ENCODE peak calls at places on chromosomes 7 and 10, in seven cellular contexts. One of them, this sample, is unnamed.

GRCh38 chr10:93086289-93086688 is 12.6 kb downstream of the CYP26A1 start:
- DNase-seq in stimulated activated CD4-positive, alpha-beta T cell treated with anti-CD3 and anti-CD28 coated beads, Interleukin-4, amount 100 ng/mL, for 1 hour: no peak
- DNase-seq in COLO829: no peak
- DNase-seq in EL: no peak
- DNase-seq in NCI-H226: no peak
- DNase-seq in choroid plexus epithelial cell: no peak
- DNase-seq in skeletal muscle cell: no peak
- DNase-seq in this sample: no peak

GRCh38 chr7:47817922-47818321 is 130.3 kb downstream of the PKD1L1 start:
- DNase-seq in stimulated activated CD4-positive, alpha-beta T cell treated with anti-CD3 and anti-CD28 coated beads, Interleukin-4, amount 100 ng/mL, for 1 hour: no peak
- DNase-seq in COLO829: no peak
- DNase-seq in EL: peak
- DNase-seq in choroid plexus epithelial cell: peak
- DNase-seq in NCI-H226: peak
- DNase-seq in skeletal muscle cell: no peak
- DNase-seq in this sample: no peak

GRCh38 chr7:23915196-23915595 is 205.2 kb downstream of the STK31 start:
- DNase-seq in choroid plexus epithelial cell: no peak
- DNase-seq in EL: no peak
- DNase-seq in COLO829: no peak
- DNase-seq in skeletal muscle cell: no peak
- DNase-seq in stimulated activated CD4-positive, alpha-beta T cell treated with anti-CD3 and anti-CD28 coated beads, Interleukin-4, amount 100 ng/mL, for 1 hour: no peak
- DNase-seq in NCI-H226: no peak
- DNase-seq in this sample: no peak

GRCh38 chr10:78658645-78659632 is 409.8 kb upstream of the ZMIZ1 start:
- DNase-seq in skeletal muscle cell: no peak
- DNase-seq in choroid plexus epithelial cell: no peak
- DNase-seq in EL: no peak
- DNase-seq in COLO829: no peak
- DNase-seq in NCI-H226: no peak
- DNase-seq in stimulated activated CD4-positive, alpha-beta T cell treated with anti-CD3 and anti-CD28 coated beads, Interleukin-4, amount 100 ng/mL, for 1 hour: no peak
- DNase-seq in this sample: no peak

GRCh38 chr10:14397069-14397468 is 66.3 kb upstream of the FRMD4A start:
- DNase-seq in skeletal muscle cell: peak
- DNase-seq in COLO829: peak
- DNase-seq in choroid plexus epithelial cell: peak
- DNase-seq in NCI-H226: peak
- DNase-seq in EL: peak
- DNase-seq in stimulated activated CD4-positive, alpha-beta T cell treated with anti-CD3 and anti-CD28 coated beads, Interleukin-4, amount 100 ng/mL, for 1 hour: no peak
- DNase-seq in this sample: peak

GRCh38 chr10:104155591-104155990 is 33.6 kb downstream of the SFR1 start:
- DNase-seq in COLO829: no peak
- DNase-seq in choroid plexus epithelial cell: no peak
- DNase-seq in NCI-H226: no peak
- DNase-seq in skeletal muscle cell: no peak
- DNase-seq in stimulated activated CD4-positive, alpha-beta T cell treated with anti-CD3 and anti-CD28 coated beads, Interleukin-4, amount 100 ng/mL, for 1 hour: no peak
- DNase-seq in EL: no peak
- DNase-seq in this sample: no peak

GRCh38 chr10:14191871-14192270 is 138.9 kb downstream of the FRMD4A start:
- DNase-seq in stimulated activated CD4-positive, alpha-beta T cell treated with anti-CD3 and anti-CD28 coated beads, Interleukin-4, amount 100 ng/mL, for 1 hour: no peak
- DNase-seq in COLO829: no peak
- DNase-seq in skeletal muscle cell: no peak
- DNase-seq in EL: no peak
- DNase-seq in choroid plexus epithelial cell: no peak
- DNase-seq in NCI-H226: peak
- DNase-seq in this sample: no peak

GRCh38 chr7:41873781-41874180 is 170.9 kb upstream of the INHBA start:
- DNase-seq in stimulated activated CD4-positive, alpha-beta T cell treated with anti-CD3 and anti-CD28 coated beads, Interleukin-4, amount 100 ng/mL, for 1 hour: no peak
- DNase-seq in NCI-H226: no peak
- DNase-seq in COLO829: no peak
- DNase-seq in EL: peak
- DNase-seq in choroid plexus epithelial cell: peak
- DNase-seq in skeletal muscle cell: no peak
- DNase-seq in this sample: no peak

GRCh38 chr10:30863516-30864210 is 168.0 kb downstream of the ZNF438 start:
- DNase-seq in COLO829: no peak
- DNase-seq in NCI-H226: no peak
- DNase-seq in EL: peak
- DNase-seq in skeletal muscle cell: no peak
- DNase-seq in choroid plexus epithelial cell: no peak
- DNase-seq in stimulated activated CD4-positive, alpha-beta T cell treated with anti-CD3 and anti-CD28 coated beads, Interleukin-4, amount 100 ng/mL, for 1 hour: no peak
- DNase-seq in this sample: no peak

GRCh38 chr10:59265140-59265539 is 88.7 kb downstream of the PHYHIPL start:
- DNase-seq in stimulated activated CD4-positive, alpha-beta T cell treated with anti-CD3 and anti-CD28 coated beads, Interleukin-4, amount 100 ng/mL, for 1 hour: no peak
- DNase-seq in NCI-H226: no peak
- DNase-seq in COLO829: no peak
- DNase-seq in skeletal muscle cell: no peak
- DNase-seq in choroid plexus epithelial cell: no peak
- DNase-seq in EL: no peak
- DNase-seq in this sample: no peak

GRCh38 chr7:240887-241421 is 48.6 kb downstream of the FAM20C start:
- DNase-seq in NCI-H226: peak
- DNase-seq in stimulated activated CD4-positive, alpha-beta T cell treated with anti-CD3 and anti-CD28 coated beads, Interleukin-4, amount 100 ng/mL, for 1 hour: peak
- DNase-seq in choroid plexus epithelial cell: no peak
- DNase-seq in EL: no peak
- DNase-seq in skeletal muscle cell: no peak
- DNase-seq in COLO829: no peak
- DNase-seq in this sample: peak

GRCh38 chr7:151082151-151083070 is 882 bp downstream of the TMUB1 start:
- DNase-seq in EL: no peak
- DNase-seq in choroid plexus epithelial cell: no peak
- DNase-seq in skeletal muscle cell: no peak
- DNase-seq in NCI-H226: no peak
- DNase-seq in COLO829: no peak
- DNase-seq in stimulated activated CD4-positive, alpha-beta T cell treated with anti-CD3 and anti-CD28 coated beads, Interleukin-4, amount 100 ng/mL, for 1 hour: no peak
- DNase-seq in this sample: no peak

GRCh38 chr7:17991866-17992648 is 35.6 kb downstream of the PRPS1L1 start:
- DNase-seq in stimulated activated CD4-positive, alpha-beta T cell treated with anti-CD3 and anti-CD28 coated beads, Interleukin-4, amount 100 ng/mL, for 1 hour: peak
- DNase-seq in COLO829: no peak
- DNase-seq in EL: no peak
- DNase-seq in NCI-H226: no peak
- DNase-seq in skeletal muscle cell: no peak
- DNase-seq in choroid plexus epithelial cell: peak
- DNase-seq in this sample: no peak

GRCh38 chr7:116259821-116260440 is 49.6 kb downstream of the TES start:
- DNase-seq in COLO829: peak
- DNase-seq in stimulated activated CD4-positive, alpha-beta T cell treated with anti-CD3 and anti-CD28 coated beads, Interleukin-4, amount 100 ng/mL, for 1 hour: no peak
- DNase-seq in EL: peak
- DNase-seq in skeletal muscle cell: peak
- DNase-seq in NCI-H226: peak
- DNase-seq in choroid plexus epithelial cell: peak
- DNase-seq in this sample: peak

GRCh38 chr10:124529661-124530214 is 68.1 kb downstream of the LHPP start:
- DNase-seq in NCI-H226: no peak
- DNase-seq in EL: no peak
- DNase-seq in stimulated activated CD4-positive, alpha-beta T cell treated with anti-CD3 and anti-CD28 coated beads, Interleukin-4, amount 100 ng/mL, for 1 hour: no peak
- DNase-seq in COLO829: no peak
- DNase-seq in choroid plexus epithelial cell: no peak
- DNase-seq in skeletal muscle cell: no peak
- DNase-seq in this sample: no peak

GRCh38 chr7:51123322-51124021 is 193.1 kb downstream of the COBL start:
- DNase-seq in COLO829: peak
- DNase-seq in NCI-H226: peak
- DNase-seq in choroid plexus epithelial cell: peak
- DNase-seq in skeletal muscle cell: peak
- DNase-seq in stimulated activated CD4-positive, alpha-beta T cell treated with anti-CD3 and anti-CD28 coated beads, Interleukin-4, amount 100 ng/mL, for 1 hour: peak
- DNase-seq in EL: peak
- DNase-seq in this sample: peak

GRCh38 chr10:126731613-126731995 is 61.1 kb upstream of the C10orf90 start:
- DNase-seq in COLO829: no peak
- DNase-seq in stimulated activated CD4-positive, alpha-beta T cell treated with anti-CD3 and anti-CD28 coated beads, Interleukin-4, amount 100 ng/mL, for 1 hour: no peak
- DNase-seq in skeletal muscle cell: no peak
- DNase-seq in choroid plexus epithelial cell: no peak
- DNase-seq in NCI-H226: no peak
- DNase-seq in EL: no peak
- DNase-seq in this sample: no peak